ENCODE peak calls at places on chromosomes 11 and 22, in four cellular contexts. G, D, R and W are unnamed samples.

GRCh38 chr11:112163875-112164521 is at the start of gene IL18:
- DNase-seq in G (peak), D (peak), R (peak), W (peak)

GRCh38 chr22:41909290-41910049 is 5.4 kb downstream of the SHISA8 start:
- DNase-seq in G (no peak), D (no peak), R (no peak), W (no peak)

GRCh38 chr22:42769574-42770447 is 49.1 kb upstream of the A4GALT start:
- DNase-seq in G (no peak), D (no peak), R (peak), W (peak)

GRCh38 chr11:94171693-94172440 is 43.2 kb downstream of the PANX1 start:
- DNase-seq in G (no peak), D (peak), R (no peak), W (peak)

GRCh38 chr11:13010737-13011342 is 1.7 kb downstream of the RASSF10 start:
- DNase-seq in G (no peak), D (peak), R (no peak), W (peak)

GRCh38 chr22:23158516-23159286 is 13.4 kb downstream of the RAB36 start:
- DNase-seq in G (no peak), D (no peak), R (no peak), W (no peak)

GRCh38 chr22:48405741-48406140 is 1421.9 kb downstream of the BRD1 start:
- DNase-seq in G (no peak), D (no peak), R (no peak), W (no peak)

GRCh38 chr11:112364962-112365481 is 104.4 kb upstream of the PLET1 start:
- DNase-seq in G (no peak), D (no peak), R (no peak), W (no peak)

GRCh38 chr11:84437129-84438123 is 1151.3 kb upstream of the CCDC90B start:
- DNase-seq in G (no peak), D (peak), R (no peak), W (peak)

GRCh38 chr11:94680426-94680825 is 87.7 kb upstream of the AMOTL1 start:
- DNase-seq in G (no peak), D (no peak), R (no peak), W (no peak)

GRCh38 chr22:29314537-29315285 is 786 bp downstream of the RASL10A start:
- DNase-seq in G (no peak), D (no peak), R (no peak), W (no peak)

GRCh38 chr11:120028181-120028935 is 109.6 kb downstream of the TRIM29 start:
- DNase-seq in G (no peak), D (no peak), R (no peak), W (no peak)

GRCh38 chr22:21876486-21877176 is 9.2 kb upstream of the MAPK1 start:
- DNase-seq in G (no peak), D (no peak), R (no peak), W (no peak)

GRCh38 chr11:109426442-109426841 is 4.5 kb downstream of the C11orf87 start:
- DNase-seq in G (no peak), D (no peak), R (no peak), W (no peak)

DNA sequence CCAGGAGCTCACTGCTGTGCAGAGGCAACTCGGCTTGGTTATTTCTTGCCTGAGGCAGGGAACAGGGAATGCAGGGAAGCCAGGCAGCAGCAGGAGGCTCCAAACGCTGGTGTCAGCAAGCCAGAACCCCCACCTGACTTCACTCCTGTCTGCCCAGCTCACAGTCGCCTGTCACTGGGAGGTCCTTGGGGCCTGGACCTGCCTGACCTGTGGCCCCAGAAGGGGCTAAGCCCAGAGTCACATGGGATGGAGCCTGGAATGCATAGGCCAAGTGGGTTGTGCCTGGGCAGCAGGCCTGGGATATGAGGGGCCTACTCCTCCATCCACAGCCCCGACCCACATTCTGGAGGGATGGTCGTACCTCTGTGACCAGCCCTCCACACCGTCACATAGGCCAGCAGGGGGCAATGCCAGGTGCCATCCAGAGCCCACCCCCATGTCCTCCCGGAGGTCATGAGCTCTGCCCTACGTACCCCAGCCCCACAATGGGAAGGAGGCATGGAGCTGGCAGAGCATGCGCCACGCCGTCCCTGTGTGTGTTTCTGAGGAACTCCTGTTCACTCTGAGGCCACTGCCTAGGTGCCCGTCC is 5.2 kb downstream of the RASSF7 start:
- DNase-seq in G (no peak), D (no peak), R (no peak), W (no peak)
- TF ChIP-seq CTCF in G (no peak), D (no peak), R (no peak), W (no peak)

GRCh38 chr11:45209904-45210699 is 63.7 kb downstream of the PRDM11 start:
- DNase-seq in G (peak), D (peak), R (peak), W (peak)
- TF ChIP-seq CTCF in G (no peak), D (no peak), R (peak), W (no peak)

GRCh38 chr22:36221799-36222751 is 17.3 kb downstream of the APOL2 start:
- DNase-seq in G (no peak), D (peak), R (no peak), W (peak)
- TF ChIP-seq CTCF in G (peak), D (peak), R (peak), W (peak)

GRCh38 chr11:6225896-6226295 is 8.5 kb downstream of the FHIP1B start:
- DNase-seq in G (no peak), D (no peak), R (no peak), W (no peak)
- TF ChIP-seq CTCF in G (no peak), D (no peak), R (no peak), W (no peak)

GRCh38 chr22:32474635-32475427 is at the start of gene FBXO7:
- DNase-seq in G (peak), D (peak), R (peak), W (peak)
- TF ChIP-seq CTCF in G (peak), D (no peak), R (peak), W (peak)

GRCh38 chr11:18243783-18244362 is 4.6 kb downstream of the SAA2 start:
- DNase-seq in G (no peak), D (peak), R (no peak), W (peak)
- TF ChIP-seq CTCF in G (peak), D (peak), R (peak), W (peak)

DNA sequence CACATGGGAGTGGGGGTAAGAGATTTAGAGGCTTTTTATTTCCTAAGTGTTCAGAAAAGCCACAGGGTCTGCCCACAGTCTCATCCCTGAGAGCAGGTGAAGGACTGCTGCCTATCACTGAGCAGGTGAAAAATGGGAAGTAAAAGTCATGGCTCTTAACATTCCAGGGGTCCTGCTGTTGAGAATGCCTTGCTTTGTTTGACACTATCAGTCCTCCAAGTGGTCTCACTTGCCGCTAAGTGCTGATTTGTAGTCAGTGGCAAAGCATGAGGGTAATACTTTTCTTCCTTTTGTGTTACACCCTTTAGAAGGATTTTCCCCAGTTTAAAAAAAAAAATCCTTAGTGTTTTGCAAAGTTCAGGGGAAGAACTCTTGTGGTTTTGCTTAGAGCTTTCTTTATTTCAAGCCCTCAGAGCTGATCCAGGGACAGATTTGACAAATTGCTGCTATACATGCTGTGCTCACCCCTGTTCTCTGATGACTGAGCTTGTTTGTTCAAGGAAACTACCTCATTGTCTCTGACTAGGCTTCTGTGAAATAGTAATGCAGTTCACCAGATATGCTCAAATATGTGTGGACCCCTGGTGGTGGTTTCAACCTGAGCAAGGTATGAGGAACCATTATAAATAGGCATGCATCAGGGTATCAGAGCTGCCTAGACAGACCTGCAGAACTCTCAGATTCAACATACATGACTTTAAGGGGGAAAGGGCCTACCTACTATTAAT is 141.0 kb downstream of the ARHGAP42 start:
- DNase-seq in G (no peak), D (no peak), R (no peak), W (peak)
- TF ChIP-seq CTCF in G (peak), D (no peak), R (peak), W (peak)

DNA sequence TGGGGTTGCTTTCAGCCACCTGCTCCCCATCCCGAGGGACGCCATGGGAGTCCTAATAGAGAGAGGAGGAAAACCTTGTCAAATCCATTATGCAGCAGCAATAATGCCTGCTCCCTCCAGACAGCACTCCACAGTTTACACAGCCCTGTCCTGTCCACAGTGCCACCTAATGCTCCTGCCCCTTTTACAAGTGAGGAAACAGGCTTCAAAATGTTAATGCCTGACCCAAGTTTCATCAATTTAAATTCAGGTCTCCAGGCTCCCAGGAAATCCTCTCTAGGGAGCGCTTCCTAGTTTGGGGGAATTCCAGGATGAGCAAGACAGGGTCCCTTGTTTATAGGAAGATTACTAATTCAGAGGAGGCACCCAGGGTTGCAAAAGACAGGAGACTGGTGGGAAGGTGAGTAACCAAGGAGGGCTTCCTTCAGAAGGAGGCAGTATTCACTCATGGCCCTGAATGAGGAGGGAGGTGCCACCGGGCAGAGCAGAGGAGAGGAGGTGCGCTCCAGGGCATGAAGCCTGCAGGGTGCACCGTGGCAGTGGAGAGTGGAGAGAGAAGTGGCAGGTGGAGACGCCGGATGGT is 1.5 kb downstream of the TMEM132A start:
- DNase-seq in G (no peak), D (no peak), R (no peak), W (no peak)
- TF ChIP-seq CTCF in G (no peak), D (no peak), R (no peak), W (no peak)